ENCODE peak calls at places on chromosomes 11 and 22, in six cellular contexts. M is neural progenitor cell, F is AG10803, Y is esophagus squamous epithelium, N is bronchial epithelial cell, U is endodermal cell. A is an unnamed sample.

GRCh38 chr11:77619576-77620198 is 17.9 kb downstream of the CLNS1A start:
- DNase-seq in M (peak; percentile 80), F (peak; percentile 49), Y (no peak), N (peak; percentile 61), U (peak; percentile 45), A (peak; percentile 73)

GRCh38 chr22:30250713-30251267 is 4.2 kb upstream of the LIF start:
- DNase-seq in M (no peak), F (peak; percentile 38), Y (no peak), N (peak; percentile 74), U (no peak), A (peak; percentile 57)

GRCh38 chr11:2770556-2771301 is 70.9 kb upstream of the KCNQ1OT1 start:
- DNase-seq in M (peak; percentile 1), F (no peak), Y (no peak), N (no peak), U (peak; percentile 22), A (no peak)

GRCh38 chr11:2470495-2470894 is 25.7 kb downstream of the KCNQ1 start:
- DNase-seq in M (no peak), F (no peak), Y (no peak), N (no peak), U (peak; percentile 17), A (no peak)

GRCh38 chr11:125257185-125257584 is 92.6 kb downstream of the PKNOX2 start:
- DNase-seq in M (peak; percentile 54), F (no peak), Y (no peak), N (no peak), U (peak; percentile 91), A (peak; percentile 44)

GRCh38 chr22:48141301-48141700 is 1378.9 kb downstream of the TBC1D22A start:
- DNase-seq in M (no peak), F (no peak), Y (no peak), N (no peak), U (no peak), A (no peak)

GRCh38 chr11:47394322-47395224 is 13.8 kb upstream of the SLC39A13 start:
- DNase-seq in M (peak; percentile 2), F (no peak), Y (peak; percentile 45), N (no peak), U (peak; percentile 49), A (peak; percentile 88)

GRCh38 chr22:23212061-23213030 is 32.0 kb downstream of the BCR start:
- DNase-seq in M (no peak), F (no peak), Y (no peak), N (no peak), U (no peak), A (no peak)

GRCh38 chr11:121159721-121160120 is 58.7 kb downstream of the TECTA start:
- DNase-seq in M (no peak), F (no peak), Y (no peak), N (no peak), U (no peak), A (no peak)

GRCh38 chr11:78147807-78148206 is 8.4 kb upstream of the ALG8 start:
- DNase-seq in M (no peak), F (no peak), Y (no peak), N (no peak), U (no peak), A (no peak)

GRCh38 chr22:23744485-23744884 is 6.4 kb downstream of the ZNF70 start:
- DNase-seq in M (no peak), F (no peak), Y (no peak), N (no peak), U (no peak), A (no peak)

GRCh38 chr11:96037267-96037990 is 113.5 kb upstream of the MTMR2 start:
- DNase-seq in M (no peak), F (peak; percentile 64), Y (no peak), N (peak; percentile 70), U (peak; percentile 70), A (peak; percentile 34)

GRCh38 chr11:40716344-40717178 is 742.9 kb downstream of the LRRC4C start:
- DNase-seq in M (peak; percentile 6), F (no peak), Y (no peak), N (no peak), U (no peak), A (no peak)

GRCh38 chr22:32218470-32218869 is 13.6 kb upstream of the RFPL2 start:
- DNase-seq in M (no peak), F (no peak), Y (no peak), N (no peak), U (no peak), A (no peak)

GRCh38 chr11:74069146-74070046 is 60.5 kb upstream of the UCP3 start:
- DNase-seq in M (no peak), F (peak; percentile 55), Y (no peak), N (peak; percentile 30), U (no peak), A (peak; percentile 54)

GRCh38 chr22:37510046-37510445 is 9.2 kb downstream of the CARD10 start:
- DNase-seq in M (no peak), F (no peak), Y (no peak), N (no peak), U (no peak), A (no peak)

GRCh38 chr11:37104380-37104779 is 506.3 kb upstream of the RAG2 start:
- DNase-seq in M (no peak), F (no peak), Y (no peak), N (no peak), U (no peak), A (no peak)

GRCh38 chr11:120235024-120235628 is 4.8 kb upstream of the POU2F3 start:
- DNase-seq in M (peak; percentile 86), F (peak; percentile 45), Y (no peak), N (peak; percentile 75), U (peak; percentile 97), A (peak; percentile 67)

GRCh38 chr11:12017865-12018453 is 9.5 kb upstream of the DKK3 start:
- DNase-seq in M (no peak), F (peak; percentile 18), Y (no peak), N (no peak), U (no peak), A (peak; percentile 29)

GRCh38 chr22:49307071-49307830 is 520.4 kb downstream of the BRD1 start:
- DNase-seq in M (no peak), F (no peak), Y (no peak), N (no peak), U (peak; percentile 25), A (no peak)

GRCh38 chr11:120179071-120179672 is 31.7 kb upstream of the OAF start:
- DNase-seq in M (no peak), F (no peak), Y (no peak), N (no peak), U (no peak), A (no peak)

GRCh38 chr11:77135069-77135468 is 7.0 kb downstream of the MYO7A start:
- DNase-seq in M (no peak), F (no peak), Y (no peak), N (no peak), U (no peak), A (no peak)

GRCh38 chr11:128689586-128689945 is 4.3 kb upstream of the FLI1 start:
- DNase-seq in M (peak; percentile 51), F (no peak), Y (no peak), N (no peak), U (peak; percentile 70), A (no peak)

GRCh38 chr11:107592813-107593212 is 1.9 kb downstream of the ELMOD1 start:
- DNase-seq in M (peak; percentile 48), F (no peak), Y (no peak), N (no peak), U (no peak), A (no peak)

GRCh38 chr11:12139144-12139881 is 28.9 kb downstream of the MICAL2 start:
- DNase-seq in M (no peak), F (peak; percentile 35), Y (no peak), N (peak; percentile 33), U (no peak), A (peak; percentile 89)

GRCh38 chr11:46686886-46687810 is 13.3 kb downstream of the ARHGAP1 start:
- DNase-seq in M (no peak), F (peak; percentile 86), Y (no peak), N (peak; percentile 98), U (no peak), A (peak; percentile 54)

GRCh38 chr11:8337396-8337795 is 73.7 kb upstream of the LMO1 start:
- DNase-seq in M (no peak), F (no peak), Y (no peak), N (no peak), U (no peak), A (no peak)

GRCh38 chr11:8336356-8337114 is 72.9 kb upstream of the LMO1 start:
- DNase-seq in M (no peak), F (no peak), Y (no peak), N (peak; percentile 66), U (peak; percentile 64), A (no peak)

GRCh38 chr11:8337115-8337386 is 73.4 kb upstream of the LMO1 start:
- DNase-seq in M (no peak), F (no peak), Y (no peak), N (no peak), U (no peak), A (no peak)

GRCh38 chr11:8339592-8340022 is 75.9 kb upstream of the LMO1 start:
- DNase-seq in M (no peak), F (no peak), Y (no peak), N (no peak), U (peak; percentile 95), A (no peak)

GRCh38 chr11:8338138-8338537 is 74.5 kb upstream of the LMO1 start:
- DNase-seq in M (peak; percentile 67), F (peak; percentile 17), Y (no peak), N (no peak), U (peak; percentile 93), A (peak; percentile 54)
- TF ChIP-seq CTCF in M (peak; percentile 90), F (peak; percentile 59), Y (peak; percentile 39), N (peak; percentile 78), U (peak; percentile 91), A (peak; percentile 85)

DNA sequence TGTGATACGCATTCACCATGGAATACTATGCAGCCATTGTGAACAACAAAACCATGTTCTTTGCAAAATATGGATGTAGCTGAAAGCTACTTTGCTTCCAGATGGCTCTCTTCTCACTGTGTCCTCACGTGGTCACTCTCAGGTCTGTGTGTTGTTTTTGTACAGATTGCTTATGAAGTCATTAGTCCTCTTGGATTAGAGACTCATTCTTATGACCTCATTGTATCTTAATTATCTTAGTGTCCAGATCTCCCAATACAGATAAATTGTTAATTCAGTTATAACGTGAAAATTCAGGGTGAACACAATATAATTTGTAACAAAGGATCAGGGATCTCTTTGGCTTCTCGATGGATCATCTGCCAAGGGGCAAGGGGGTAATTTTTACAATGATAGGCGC is 100.4 kb upstream of the TOP3B start:
- DNase-seq in M (no peak), F (no peak), Y (no peak), N (no peak), U (no peak), A (no peak)
- TF ChIP-seq CTCF in M (no peak), F (no peak), Y (no peak), N (no peak), U (no peak), A (no peak)

DNA sequence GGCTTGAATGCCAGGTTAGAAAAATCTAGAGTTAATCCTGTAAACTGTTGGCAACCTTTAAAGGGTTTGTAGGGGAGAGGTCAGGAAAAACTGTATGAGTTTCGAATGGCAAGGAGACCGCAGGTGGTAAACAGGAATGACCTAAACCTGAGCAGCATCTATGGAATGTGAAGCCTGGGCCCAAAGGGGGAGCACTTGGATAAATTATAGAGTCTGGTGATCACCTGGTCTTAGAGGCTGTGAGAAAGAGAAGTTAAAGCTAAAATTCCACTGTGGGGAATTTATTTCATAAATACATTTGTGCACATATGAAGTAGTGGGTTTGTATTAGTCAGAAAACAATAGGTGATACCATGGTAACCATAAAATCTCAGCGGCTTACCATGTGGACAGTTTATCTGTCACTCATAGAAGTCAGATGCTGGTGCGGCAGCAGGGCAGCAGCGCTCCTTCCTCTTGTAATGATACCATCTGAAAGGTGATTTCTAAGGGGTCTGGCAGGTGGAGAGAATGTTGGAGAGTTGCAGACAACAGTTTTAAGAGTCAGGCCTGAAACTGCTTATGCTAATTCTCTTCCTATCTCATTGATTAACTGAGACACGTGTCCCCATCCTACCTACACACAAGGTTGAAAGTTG is 1104.4 kb upstream of the CCDC90B start:
- DNase-seq in M (peak; percentile 54), F (no peak), Y (no peak), N (peak; percentile 3), U (peak; percentile 84), A (peak; percentile 6)
- TF ChIP-seq CTCF in M (peak; percentile 62), F (no peak), Y (no peak), N (no peak), U (peak; percentile 72), A (no peak)

GRCh38 chr11:75402002-75402773 is 2.9 kb downstream of the RPS3 start:
- DNase-seq in M (no peak), F (no peak), Y (no peak), N (no peak), U (no peak), A (no peak)
- TF ChIP-seq CTCF in M (peak; percentile 3), F (no peak), Y (no peak), N (no peak), U (peak; percentile 50), A (peak; percentile 22)